ENCODE peak calls at places on chromosomes 13 and 19, in six cellular contexts. One of them, this sample, is unnamed.

GRCh38 chr19:3471954-3472655 is 8.2 kb downstream of the SMIM24 start:
- DNase-seq in EL: no peak
- DNase-seq in mucosa of descending colon: peak
- DNase-seq in LHCN-M2: no peak
- DNase-seq in fibroblast of mammary gland: no peak
- DNase-seq in anterior cingulate cortex: no peak
- DNase-seq in this sample: no peak

GRCh38 chr13:34654682-34655081 is 287.4 kb upstream of the NBEA start:
- DNase-seq in mucosa of descending colon: no peak
- DNase-seq in EL: no peak
- DNase-seq in fibroblast of mammary gland: peak
- DNase-seq in anterior cingulate cortex: no peak
- DNase-seq in LHCN-M2: no peak
- DNase-seq in this sample: no peak

GRCh38 chr19:58558066-58558622 is at the start of gene UBE2M:
- DNase-seq in EL: peak
- DNase-seq in LHCN-M2: peak
- DNase-seq in fibroblast of mammary gland: peak
- DNase-seq in anterior cingulate cortex: no peak
- DNase-seq in mucosa of descending colon: peak
- DNase-seq in this sample: peak

GRCh38 chr19:29751932-29752331 is 36.9 kb upstream of the C19orf12 start:
- DNase-seq in EL: no peak
- DNase-seq in fibroblast of mammary gland: no peak
- DNase-seq in LHCN-M2: no peak
- DNase-seq in anterior cingulate cortex: no peak
- DNase-seq in mucosa of descending colon: no peak
- DNase-seq in this sample: no peak

GRCh38 chr19:5993516-5994406 is 15.8 kb upstream of the RANBP3 start:
- DNase-seq in EL: peak
- DNase-seq in fibroblast of mammary gland: no peak
- DNase-seq in anterior cingulate cortex: no peak
- DNase-seq in LHCN-M2: no peak
- DNase-seq in mucosa of descending colon: no peak
- DNase-seq in this sample: peak

GRCh38 chr19:30498707-30499106 is 126.5 kb downstream of the ZNF536 start:
- DNase-seq in fibroblast of mammary gland: no peak
- DNase-seq in anterior cingulate cortex: no peak
- DNase-seq in LHCN-M2: no peak
- DNase-seq in EL: no peak
- DNase-seq in mucosa of descending colon: no peak
- DNase-seq in this sample: no peak

GRCh38 chr13:47853236-47853635 is 147.8 kb downstream of the SUCLA2 start:
- DNase-seq in LHCN-M2: peak
- DNase-seq in anterior cingulate cortex: no peak
- DNase-seq in fibroblast of mammary gland: peak
- DNase-seq in mucosa of descending colon: no peak
- DNase-seq in EL: peak
- DNase-seq in this sample: no peak

GRCh38 chr13:46715363-46715762 is 81.6 kb downstream of the ESD start:
- DNase-seq in fibroblast of mammary gland: no peak
- DNase-seq in anterior cingulate cortex: no peak
- DNase-seq in mucosa of descending colon: no peak
- DNase-seq in EL: no peak
- DNase-seq in LHCN-M2: no peak
- DNase-seq in this sample: no peak

GRCh38 chr13:106602178-106602577 is 34.2 kb upstream of the ARGLU1 start:
- DNase-seq in LHCN-M2: no peak
- DNase-seq in mucosa of descending colon: peak
- DNase-seq in fibroblast of mammary gland: no peak
- DNase-seq in EL: no peak
- DNase-seq in anterior cingulate cortex: no peak
- DNase-seq in this sample: no peak

GRCh38 chr13:68378294-68378693 is 1148.2 kb upstream of the PCDH9 start:
- DNase-seq in anterior cingulate cortex: no peak
- DNase-seq in EL: no peak
- DNase-seq in fibroblast of mammary gland: no peak
- DNase-seq in LHCN-M2: no peak
- DNase-seq in mucosa of descending colon: no peak
- DNase-seq in this sample: no peak

GRCh38 chr13:71864981-71865857 is 1.8 kb downstream of the DACH1 start:
- DNase-seq in EL: no peak
- DNase-seq in fibroblast of mammary gland: no peak
- DNase-seq in mucosa of descending colon: peak
- DNase-seq in anterior cingulate cortex: no peak
- DNase-seq in LHCN-M2: no peak
- DNase-seq in this sample: no peak

GRCh38 chr13:24353736-24354135 is 44.4 kb downstream of the C1QTNF9 start:
- DNase-seq in LHCN-M2: no peak
- DNase-seq in mucosa of descending colon: no peak
- DNase-seq in fibroblast of mammary gland: no peak
- DNase-seq in EL: no peak
- DNase-seq in anterior cingulate cortex: no peak
- DNase-seq in this sample: no peak

GRCh38 chr13:76783798-76784197 is 102.4 kb downstream of the KCTD12 start:
- DNase-seq in fibroblast of mammary gland: no peak
- DNase-seq in EL: no peak
- DNase-seq in anterior cingulate cortex: no peak
- DNase-seq in mucosa of descending colon: no peak
- DNase-seq in LHCN-M2: no peak
- DNase-seq in this sample: no peak